ENCODE peak calls at places on chromosomes 2 and 18, in six cellular contexts. Z is astrocyte, E is PC-3, O is body of pancreas, T is HCT116, N is adrenal gland. Y is an unnamed sample. For H3K4me1, the result is how much of the 10 kb centered on the place peaks cover.

GRCh38 chr2:53672881-53673522 is 94.6 kb upstream of the CHAC2 start:
- DNase-seq in Z (peak), E (no peak), O (no peak), T (no peak), N (no peak), Y (no peak)

GRCh38 chr2:43634604-43635306 is 2.3 kb upstream of the PLEKHH2 start:
- DNase-seq in Z (peak), E (peak), O (peak), T (no peak), N (no peak), Y (no peak)

GRCh38 chr2:113309655-113310387 is 31.1 kb upstream of the PAX8 start:
- DNase-seq in Z (no peak), E (no peak), O (no peak), T (no peak), N (peak), Y (no peak)

GRCh38 chr2:155310589-155310988 is 612.1 kb downstream of the KCNJ3 start:
- DNase-seq in Z (peak), E (peak), O (no peak), T (peak), N (no peak), Y (no peak)

GRCh38 chr18:22817844-22818243 is 115.3 kb upstream of the RBBP8 start:
- DNase-seq in Z (peak), E (peak), O (no peak), T (no peak), N (no peak), Y (no peak)

GRCh38 chr2:233449071-233449901 is 95.0 kb downstream of the DGKD start:
- DNase-seq in Z (peak), E (peak), O (no peak), T (no peak), N (peak), Y (peak)

GRCh38 chr2:48548871-48549270 is 18.9 kb downstream of the STON1 start:
- DNase-seq in Z (peak), E (no peak), O (no peak), T (no peak), N (no peak), Y (no peak)

GRCh38 chr2:74374509-74375205 is 5.5 kb downstream of the DCTN1 start:
- DNase-seq in Z (peak), E (no peak), O (peak), T (no peak), N (peak), Y (peak)

GRCh38 chr2:126909366-126909765 is 10.7 kb downstream of the TEX51 start:
- DNase-seq in Z (no peak), E (no peak), O (no peak), T (no peak), N (peak), Y (no peak)

GRCh38 chr2:236865052-236865451 is 220.6 kb upstream of the COPS8 start:
- DNase-seq in Z (no peak), E (no peak), O (peak), T (no peak), N (peak), Y (no peak)

GRCh38 chr2:223230352-223230751 is 178.4 kb downstream of the KCNE4 start:
- DNase-seq in Z (no peak), E (peak), O (no peak), T (no peak), N (no peak), Y (no peak)

GRCh38 chr18:63071566-63072175 is 247.9 kb downstream of the BCL2 start:
- DNase-seq in Z (no peak), E (peak), O (no peak), T (no peak), N (no peak), Y (no peak)

DNA sequence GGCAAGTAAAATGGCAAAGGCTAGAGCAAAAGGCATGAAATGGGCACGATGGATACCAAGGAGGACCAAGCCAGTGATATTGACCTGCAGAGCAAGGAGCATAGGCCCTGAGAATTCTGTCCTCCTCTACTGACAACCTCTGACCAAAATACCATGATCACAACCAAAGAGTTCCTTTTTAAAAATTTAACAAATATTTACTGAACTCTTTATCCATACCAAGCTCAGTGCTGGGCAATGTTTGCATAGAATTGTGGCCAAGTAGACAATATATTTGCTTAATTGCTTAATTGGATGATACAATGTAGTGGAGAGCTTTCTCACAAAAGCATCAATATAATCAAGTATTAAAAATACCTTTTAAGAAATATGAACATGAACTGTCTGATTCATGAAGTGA is 265.7 kb downstream of the ICOS start:
- DNase-seq in Z (no peak), E (no peak), O (no peak), T (no peak), N (no peak), Y (no peak)
- H3K4me1 ChIP-seq in Z (under half), E (under half), O (under half), T (under half), N (under half), Y (under half)

GRCh38 chr18:44265437-44265836 is 415.3 kb upstream of the SETBP1 start:
- DNase-seq in Z (no peak), E (no peak), O (no peak), T (no peak), N (no peak), Y (no peak)

DNA sequence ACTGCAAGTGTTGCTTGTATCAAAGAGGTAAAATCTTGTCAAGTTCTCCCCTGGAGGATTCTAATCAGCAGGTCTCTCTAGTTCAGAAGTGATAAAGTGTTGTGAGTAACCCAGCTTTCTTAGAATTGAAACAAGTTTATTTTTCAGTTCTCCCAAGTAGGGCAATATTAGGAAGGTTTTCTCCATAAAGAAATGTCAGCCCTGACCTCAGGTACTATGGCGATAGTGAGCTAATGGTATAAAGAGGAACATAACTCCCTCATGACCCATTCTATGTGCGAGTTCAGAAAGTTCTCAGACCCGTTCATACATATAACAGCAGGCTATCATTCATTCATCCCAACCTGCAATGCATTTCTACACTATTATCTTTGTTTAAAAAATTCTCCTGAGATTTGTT is 421.1 kb upstream of the SETBP1 start:
- DNase-seq in Z (no peak), E (no peak), O (no peak), T (no peak), N (no peak), Y (no peak)
- H3K4me1 ChIP-seq in Z (under half), E (under half), O (under half), T (under half), N (under half), Y (under half)

GRCh38 chr2:207898354-207898695 is 127.0 kb downstream of the PLEKHM3 start:
- DNase-seq in Z (no peak), E (no peak), O (no peak), T (no peak), N (no peak), Y (no peak)

GRCh38 chr2:207897541-207898353 is 127.6 kb downstream of the PLEKHM3 start:
- DNase-seq in Z (no peak), E (no peak), O (no peak), T (no peak), N (no peak), Y (no peak)

GRCh38 chr2:207892676-207893402 is 123.1 kb upstream of the FZD5 start:
- DNase-seq in Z (peak), E (no peak), O (no peak), T (no peak), N (no peak), Y (no peak)

GRCh38 chr2:207895236-207895860 is 125.6 kb upstream of the FZD5 start:
- DNase-seq in Z (no peak), E (no peak), O (no peak), T (no peak), N (no peak), Y (no peak)

GRCh38 chr2:207896525-207897295 is 127.0 kb upstream of the FZD5 start:
- DNase-seq in Z (no peak), E (peak), O (no peak), T (no peak), N (no peak), Y (no peak)
- H3K4me1 ChIP-seq in Z (under half), E (under half), O (under half), T (under half), N (under half), Y (under half)

GRCh38 chr2:28658369-28658768 is 93.3 kb upstream of the PPP1CB start:
- DNase-seq in Z (peak), E (peak), O (no peak), T (no peak), N (no peak), Y (no peak)
- H3K4me1 ChIP-seq in Z (under half), E (half or more), O (under half), T (under half), N (under half), Y (under half)

DNA sequence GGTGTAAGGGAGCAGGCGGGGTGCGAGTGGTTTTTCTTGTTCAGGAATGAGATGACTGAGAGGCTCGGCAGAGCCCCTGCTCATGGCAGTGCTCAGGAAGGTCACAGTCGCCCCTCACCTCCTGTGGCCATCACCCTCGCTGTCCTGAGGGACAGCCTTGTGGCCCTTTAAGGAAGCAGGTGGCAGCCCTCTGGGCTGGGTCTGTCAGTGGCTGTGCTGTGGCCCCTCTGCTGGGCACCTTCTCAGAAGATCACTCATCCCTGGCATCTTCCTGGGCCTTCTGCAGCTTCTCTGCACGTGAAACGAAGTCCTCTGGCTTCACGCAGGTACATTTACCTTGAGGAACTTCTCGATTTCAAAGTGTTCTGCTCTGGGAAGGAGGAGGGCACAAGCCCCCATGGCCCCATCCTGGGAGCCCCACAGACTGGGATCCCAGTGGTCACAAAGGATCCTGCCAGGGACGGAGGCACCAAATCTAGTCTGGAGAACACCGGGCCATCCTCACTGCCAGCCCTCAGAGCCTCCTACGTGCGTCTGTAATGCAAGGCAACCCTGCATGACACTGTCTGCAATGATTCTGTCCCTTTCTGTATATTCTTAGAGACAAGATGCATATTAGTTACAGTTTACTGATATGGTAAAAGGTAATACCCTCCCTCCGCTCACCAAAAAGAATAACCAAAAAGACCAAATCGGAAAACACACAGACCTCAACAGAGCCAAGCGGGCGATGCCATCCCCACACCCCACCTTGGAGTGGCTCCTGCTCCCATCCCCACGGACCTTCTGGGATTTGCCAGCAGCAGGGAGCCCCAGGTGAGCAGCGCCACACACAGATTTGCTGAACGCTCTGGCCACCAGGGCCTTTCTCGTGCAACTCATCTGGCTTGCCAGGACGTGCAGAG is 25.9 kb upstream of the FAHD2A start:
- DNase-seq in Z (no peak), E (no peak), O (no peak), T (no peak), N (peak), Y (no peak)
- H3K4me1 ChIP-seq in Z (under half), E (under half), O (under half), T (under half), N (under half), Y (under half)